ENCODE peak calls at places on chromosomes 13 and 19, in four cellular contexts. One of them, this sample, is unnamed.

GRCh38 chr13:76759877-76760276 is 126.3 kb downstream of the KCTD12 start:
- DNase-seq in prostate gland: no peak
- DNase-seq in psoas muscle: no peak
- DNase-seq in fibroblast of lung: peak
- DNase-seq in this sample: no peak

GRCh38 chr13:63367522-63368198 is 1952.0 kb upstream of the PCDH20 start:
- DNase-seq in psoas muscle: no peak
- DNase-seq in fibroblast of lung: no peak
- DNase-seq in prostate gland: no peak
- DNase-seq in this sample: no peak

GRCh38 chr13:26050568-26051230 is 1.1 kb downstream of the SHISA2 start:
- DNase-seq in fibroblast of lung: peak
- DNase-seq in prostate gland: no peak
- DNase-seq in psoas muscle: peak
- DNase-seq in this sample: no peak

GRCh38 chr19:13092608-13093260 is 9.9 kb downstream of the LYL1 start:
- DNase-seq in psoas muscle: no peak
- DNase-seq in fibroblast of lung: peak
- DNase-seq in prostate gland: no peak
- DNase-seq in this sample: no peak

GRCh38 chr13:111304041-111304544 is 16.3 kb upstream of the TEX29 start:
- DNase-seq in fibroblast of lung: no peak
- DNase-seq in prostate gland: no peak
- DNase-seq in psoas muscle: no peak
- DNase-seq in this sample: peak

GRCh38 chr13:113635709-113636108 is 22.3 kb downstream of the ATP4B start:
- DNase-seq in prostate gland: no peak
- DNase-seq in psoas muscle: peak
- DNase-seq in fibroblast of lung: no peak
- DNase-seq in this sample: no peak

GRCh38 chr13:89966524-89966923 is 1381.0 kb upstream of the MIR17HG start:
- DNase-seq in psoas muscle: no peak
- DNase-seq in fibroblast of lung: no peak
- DNase-seq in prostate gland: no peak
- DNase-seq in this sample: no peak

GRCh38 chr13:21014666-21015170 is 46.7 kb downstream of the LATS2 start:
- DNase-seq in psoas muscle: peak
- DNase-seq in fibroblast of lung: peak
- DNase-seq in prostate gland: peak
- DNase-seq in this sample: no peak

GRCh38 chr19:15107056-15108010 is at the start of gene SYDE1:
- DNase-seq in fibroblast of lung: peak
- DNase-seq in prostate gland: no peak
- DNase-seq in psoas muscle: peak
- DNase-seq in this sample: no peak

GRCh38 chr13:99196466-99197256 is 4.0 kb upstream of the UBAC2 start:
- DNase-seq in prostate gland: no peak
- DNase-seq in psoas muscle: no peak
- DNase-seq in fibroblast of lung: no peak
- DNase-seq in this sample: peak

GRCh38 chr13:27971236-27971645 is 2.1 kb upstream of the CDX2 start:
- DNase-seq in fibroblast of lung: no peak
- DNase-seq in psoas muscle: no peak
- DNase-seq in prostate gland: no peak
- DNase-seq in this sample: no peak

GRCh38 chr13:43804461-43805070 is 17.8 kb upstream of the ENOX1 start:
- DNase-seq in prostate gland: peak
- DNase-seq in psoas muscle: no peak
- DNase-seq in fibroblast of lung: peak
- DNase-seq in this sample: peak

GRCh38 chr19:56400485-56400884 is 3.6 kb upstream of the ZNF583 start:
- DNase-seq in psoas muscle: no peak
- DNase-seq in prostate gland: no peak
- DNase-seq in fibroblast of lung: no peak
- DNase-seq in this sample: no peak

GRCh38 chr19:41801682-41802317 is 5.4 kb downstream of the CEACAM3 start:
- DNase-seq in psoas muscle: no peak
- DNase-seq in prostate gland: no peak
- DNase-seq in fibroblast of lung: no peak
- DNase-seq in this sample: no peak

GRCh38 chr13:108980237-108980636 is 350.8 kb downstream of the MYO16 start:
- DNase-seq in fibroblast of lung: no peak
- DNase-seq in psoas muscle: no peak
- DNase-seq in prostate gland: peak
- DNase-seq in this sample: no peak

GRCh38 chr13:35984776-35985453 is 146.3 kb downstream of the DCLK1 start:
- DNase-seq in prostate gland: no peak
- DNase-seq in fibroblast of lung: no peak
- DNase-seq in psoas muscle: no peak
- DNase-seq in this sample: no peak

GRCh38 chr19:58033741-58034475 is at the start of gene ZSCAN1:
- DNase-seq in prostate gland: peak
- DNase-seq in fibroblast of lung: peak
- DNase-seq in psoas muscle: peak
- DNase-seq in this sample: no peak

GRCh38 chr13:46992383-46992952 is 95.6 kb upstream of the HTR2A start:
- DNase-seq in psoas muscle: no peak
- DNase-seq in prostate gland: no peak
- DNase-seq in fibroblast of lung: peak
- DNase-seq in this sample: peak

GRCh38 chr19:45311640-45312039 is 11.0 kb downstream of the CKM start:
- DNase-seq in prostate gland: no peak
- DNase-seq in fibroblast of lung: no peak
- DNase-seq in psoas muscle: peak
- DNase-seq in this sample: no peak

GRCh38 chr13:22933571-22934181 is 247.1 kb upstream of the SGCG start:
- DNase-seq in prostate gland: no peak
- DNase-seq in fibroblast of lung: no peak
- DNase-seq in psoas muscle: no peak
- DNase-seq in this sample: no peak

GRCh38 chr13:108597943-108598342 is 31.5 kb upstream of the MYO16 start:
- DNase-seq in psoas muscle: no peak
- DNase-seq in prostate gland: no peak
- DNase-seq in fibroblast of lung: peak
- DNase-seq in this sample: no peak

GRCh38 chr13:58318495-58319167 is 687.1 kb downstream of the PCDH17 start:
- DNase-seq in prostate gland: no peak
- DNase-seq in psoas muscle: no peak
- DNase-seq in fibroblast of lung: no peak
- DNase-seq in this sample: no peak

GRCh38 chr13:39023316-39023715 is 14.6 kb downstream of the PROSER1 start:
- DNase-seq in prostate gland: no peak
- DNase-seq in psoas muscle: no peak
- DNase-seq in fibroblast of lung: no peak
- DNase-seq in this sample: no peak

GRCh38 chr13:56718791-56719190 is 421.9 kb upstream of the PRR20A start:
- DNase-seq in fibroblast of lung: no peak
- DNase-seq in psoas muscle: no peak
- DNase-seq in prostate gland: no peak
- DNase-seq in this sample: no peak
- TF ChIP-seq CTCF in fibroblast of lung: no peak
- TF ChIP-seq CTCF in psoas muscle: no peak
- TF ChIP-seq CTCF in prostate gland: no peak
- TF ChIP-seq CTCF in this sample: no peak

DNA sequence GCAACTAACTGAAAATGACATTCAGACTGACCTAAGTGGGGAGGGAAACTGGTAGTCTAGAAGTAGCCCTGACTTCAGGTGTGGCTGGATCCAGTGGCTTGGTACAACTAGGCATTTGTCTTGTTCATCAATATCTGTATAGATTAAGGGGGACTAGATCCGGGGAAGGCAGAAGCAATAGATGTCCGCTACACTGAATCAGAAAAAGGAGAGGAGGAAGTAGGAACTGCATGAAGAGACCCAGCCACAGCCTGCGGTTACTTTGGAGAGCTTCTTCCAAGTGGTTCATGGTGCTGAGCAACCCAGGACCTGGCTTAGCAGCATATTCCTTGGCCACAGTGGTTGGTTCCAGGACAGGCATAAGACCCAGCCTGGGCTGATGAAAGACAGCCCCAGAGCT is 9.9 kb upstream of the PRODH2 start:
- DNase-seq in prostate gland: no peak
- DNase-seq in psoas muscle: no peak
- DNase-seq in fibroblast of lung: no peak
- DNase-seq in this sample: no peak
- H3K4me3 ChIP-seq in prostate gland: no peak
- H3K4me3 ChIP-seq in psoas muscle: no peak
- H3K4me3 ChIP-seq in fibroblast of lung: no peak
- H3K4me3 ChIP-seq in this sample: no peak

GRCh38 chr19:10421240-10421948 is 1.1 kb downstream of the PDE4A start:
- DNase-seq in psoas muscle: no peak
- DNase-seq in prostate gland: no peak
- DNase-seq in fibroblast of lung: no peak
- DNase-seq in this sample: no peak
- TF ChIP-seq CTCF in psoas muscle: no peak
- TF ChIP-seq CTCF in prostate gland: no peak
- TF ChIP-seq CTCF in fibroblast of lung: no peak
- TF ChIP-seq CTCF in this sample: no peak

GRCh38 chr19:1343026-1343425 is 40.7 kb upstream of the NDUFS7 start:
- DNase-seq in psoas muscle: no peak
- DNase-seq in prostate gland: no peak
- DNase-seq in fibroblast of lung: no peak
- DNase-seq in this sample: no peak
- H3K4me3 ChIP-seq in psoas muscle: no peak
- H3K4me3 ChIP-seq in prostate gland: no peak
- H3K4me3 ChIP-seq in fibroblast of lung: no peak
- H3K4me3 ChIP-seq in this sample: no peak

GRCh38 chr13:54511356-54511755 is 1482.7 kb downstream of the OLFM4 start:
- DNase-seq in psoas muscle: no peak
- DNase-seq in fibroblast of lung: no peak
- DNase-seq in prostate gland: no peak
- DNase-seq in this sample: no peak

DNA sequence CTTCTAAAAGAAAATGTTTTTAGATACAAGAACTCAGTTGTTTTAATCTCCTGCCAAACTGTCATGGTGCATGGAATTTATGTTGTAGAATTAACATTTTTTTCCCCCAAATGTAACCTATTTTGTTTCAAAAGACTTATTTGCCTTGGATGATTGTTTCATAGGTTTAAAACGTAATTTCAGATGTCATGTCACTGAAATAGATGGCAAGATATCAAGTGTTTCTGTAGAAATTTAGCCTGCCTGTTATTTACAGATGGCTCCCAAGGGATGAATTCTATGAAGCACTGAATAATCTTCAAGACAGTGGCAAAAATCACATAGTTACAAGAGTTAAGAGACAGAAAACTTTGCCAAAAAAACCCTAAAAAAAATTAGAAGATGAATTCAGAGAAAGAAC is 1484.6 kb downstream of the OLFM4 start:
- DNase-seq in fibroblast of lung: no peak
- DNase-seq in psoas muscle: no peak
- DNase-seq in prostate gland: no peak
- DNase-seq in this sample: no peak
- TF ChIP-seq CTCF in fibroblast of lung: no peak
- TF ChIP-seq CTCF in psoas muscle: no peak
- TF ChIP-seq CTCF in prostate gland: no peak
- TF ChIP-seq CTCF in this sample: no peak

GRCh38 chr19:1401889-1402217 is 511 bp upstream of the GAMT start:
- DNase-seq in fibroblast of lung: no peak
- DNase-seq in psoas muscle: no peak
- DNase-seq in prostate gland: no peak
- DNase-seq in this sample: no peak
- H3K4me3 ChIP-seq in fibroblast of lung: no peak
- H3K4me3 ChIP-seq in psoas muscle: peak
- H3K4me3 ChIP-seq in prostate gland: peak
- H3K4me3 ChIP-seq in this sample: peak

GRCh38 chr19:43651758-43652545 is 12.3 kb upstream of the CADM4 start:
- DNase-seq in fibroblast of lung: peak
- DNase-seq in prostate gland: peak
- DNase-seq in psoas muscle: peak
- DNase-seq in this sample: peak

GRCh38 chr19:43648633-43649032 is 9.0 kb upstream of the CADM4 start:
- DNase-seq in fibroblast of lung: no peak
- DNase-seq in prostate gland: no peak
- DNase-seq in psoas muscle: no peak
- DNase-seq in this sample: no peak

GRCh38 chr19:43656436-43656835 is 13.5 kb downstream of the PLAUR start:
- DNase-seq in fibroblast of lung: no peak
- DNase-seq in prostate gland: no peak
- DNase-seq in psoas muscle: no peak
- DNase-seq in this sample: no peak

GRCh38 chr19:43649514-43649913 is 9.9 kb upstream of the CADM4 start:
- DNase-seq in fibroblast of lung: no peak
- DNase-seq in prostate gland: no peak
- DNase-seq in psoas muscle: no peak
- DNase-seq in this sample: no peak

GRCh38 chr19:43652546-43652874 is 12.9 kb upstream of the CADM4 start:
- DNase-seq in fibroblast of lung: no peak
- DNase-seq in prostate gland: no peak
- DNase-seq in psoas muscle: no peak
- DNase-seq in this sample: no peak
- TF ChIP-seq CTCF in fibroblast of lung: no peak
- TF ChIP-seq CTCF in prostate gland: peak
- TF ChIP-seq CTCF in psoas muscle: no peak
- TF ChIP-seq CTCF in this sample: no peak

GRCh38 chr13:66560991-66561390 is 669.1 kb downstream of the PCDH9 start:
- DNase-seq in prostate gland: no peak
- DNase-seq in psoas muscle: no peak
- DNase-seq in fibroblast of lung: no peak
- DNase-seq in this sample: no peak
- H3K4me3 ChIP-seq in prostate gland: no peak
- H3K4me3 ChIP-seq in psoas muscle: no peak
- H3K4me3 ChIP-seq in fibroblast of lung: no peak
- H3K4me3 ChIP-seq in this sample: no peak

GRCh38 chr13:65964672-65965071 is 1265.5 kb downstream of the PCDH9 start:
- DNase-seq in fibroblast of lung: no peak
- DNase-seq in psoas muscle: no peak
- DNase-seq in prostate gland: no peak
- DNase-seq in this sample: no peak

GRCh38 chr13:65965496-65965895 is 1264.6 kb downstream of the PCDH9 start:
- DNase-seq in prostate gland: no peak
- DNase-seq in fibroblast of lung: peak
- DNase-seq in psoas muscle: no peak
- DNase-seq in this sample: no peak

GRCh38 chr13:65971541-65971940 is 1258.6 kb downstream of the PCDH9 start:
- DNase-seq in fibroblast of lung: no peak
- DNase-seq in prostate gland: no peak
- DNase-seq in psoas muscle: no peak
- DNase-seq in this sample: no peak

DNA sequence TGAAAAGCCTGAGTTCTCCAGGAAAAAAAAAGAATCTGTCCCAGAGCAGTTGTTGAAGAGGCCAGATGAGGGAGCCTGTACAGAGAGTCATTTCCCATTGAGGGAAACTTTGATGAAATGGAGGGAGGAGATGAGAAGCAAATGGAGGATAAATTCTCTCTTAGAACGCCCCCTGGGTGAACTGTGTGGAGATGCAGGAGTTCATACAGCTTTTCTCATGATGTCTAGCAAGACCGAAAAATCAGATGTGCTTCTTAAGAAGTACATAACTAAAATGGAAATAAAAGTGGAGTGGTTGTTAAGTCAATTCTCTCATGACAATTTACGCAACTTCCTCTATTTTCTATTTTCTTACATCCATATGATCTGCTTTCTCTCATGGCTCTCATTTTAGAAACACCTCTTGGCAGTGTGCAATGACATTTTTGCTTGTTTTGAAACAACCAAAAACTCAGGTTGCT is 1263.1 kb downstream of the PCDH9 start:
- DNase-seq in fibroblast of lung: peak
- DNase-seq in psoas muscle: no peak
- DNase-seq in prostate gland: no peak
- DNase-seq in this sample: peak
- TF ChIP-seq CTCF in fibroblast of lung: peak
- TF ChIP-seq CTCF in psoas muscle: no peak
- TF ChIP-seq CTCF in prostate gland: no peak
- TF ChIP-seq CTCF in this sample: no peak